ENCODE peak calls at places on chromosome 15, in five cellular contexts. B is pancreas; A is CD8-positive, alpha-beta T cell; J is prostate gland; P is mucosa of descending colon. D is an unnamed sample.

GRCh38 chr15:80203361-80203885 is 48.6 kb downstream of the CTXND1 start:
- DNase-seq in B (no peak), A (no peak), J (no peak), P (no peak), D (no peak)

GRCh38 chr15:41567261-41567660 is 8.2 kb downstream of the TYRO3 start:
- DNase-seq in B (no peak), A (no peak), J (no peak), P (no peak), D (no peak)

GRCh38 chr15:87604857-87605446 is 651.6 kb downstream of the NTRK3 start:
- DNase-seq in B (no peak), A (no peak), J (no peak), P (no peak), D (no peak)

GRCh38 chr15:70421197-70421482 is 323.4 kb upstream of the TLE3 start:
- DNase-seq in B (peak; percentile 21), A (no peak), J (peak; percentile 36), P (no peak), D (no peak)

GRCh38 chr15:84883433-84883832 is 1.0 kb upstream of the SLC28A1 start:
- DNase-seq in B (no peak), A (no peak), J (no peak), P (no peak), D (no peak)

GRCh38 chr15:84949043-84949442 is 32.6 kb upstream of the PDE8A start:
- DNase-seq in B (no peak), A (no peak), J (no peak), P (no peak), D (no peak)

GRCh38 chr15:82047493-82048446 is 2.0 kb upstream of the MEX3B start:
- DNase-seq in B (no peak), A (no peak), J (no peak), P (no peak), D (no peak)

GRCh38 chr15:41125063-41125669 is 9.1 kb upstream of the INO80 start:
- DNase-seq in B (no peak), A (no peak), J (no peak), P (no peak), D (no peak)

GRCh38 chr15:77866596-77867125 is 210.8 kb downstream of the TBC1D2B start:
- DNase-seq in B (no peak), A (no peak), J (no peak), P (no peak), D (no peak)

GRCh38 chr15:73153447-73153846 is 101.2 kb downstream of the NEO1 start:
- DNase-seq in B (no peak), A (no peak), J (no peak), P (no peak), D (no peak)
- H3K9me3 ChIP-seq in B (no peaks in the 10 kb centered on the region), A (no peaks in the 10 kb centered on the region), J (no peaks in the 10 kb centered on the region), P (peaks cover 6% of the 10 kb centered on the region), D (peaks cover 16% of the 10 kb centered on the region)

GRCh38 chr15:68957686-68958085 is 27.4 kb downstream of the SPESP1 start:
- DNase-seq in B (no peak), A (no peak), J (no peak), P (no peak), D (no peak)
- H3K9me3 ChIP-seq in B (no peaks in the 10 kb centered on the region), A (no peaks in the 10 kb centered on the region), J (no peaks in the 10 kb centered on the region), P (no peaks in the 10 kb centered on the region), D (no peaks in the 10 kb centered on the region)

GRCh38 chr15:94934440-94934839 is 703.1 kb downstream of the MCTP2 start:
- DNase-seq in B (no peak), A (no peak), J (no peak), P (no peak), D (no peak)

DNA sequence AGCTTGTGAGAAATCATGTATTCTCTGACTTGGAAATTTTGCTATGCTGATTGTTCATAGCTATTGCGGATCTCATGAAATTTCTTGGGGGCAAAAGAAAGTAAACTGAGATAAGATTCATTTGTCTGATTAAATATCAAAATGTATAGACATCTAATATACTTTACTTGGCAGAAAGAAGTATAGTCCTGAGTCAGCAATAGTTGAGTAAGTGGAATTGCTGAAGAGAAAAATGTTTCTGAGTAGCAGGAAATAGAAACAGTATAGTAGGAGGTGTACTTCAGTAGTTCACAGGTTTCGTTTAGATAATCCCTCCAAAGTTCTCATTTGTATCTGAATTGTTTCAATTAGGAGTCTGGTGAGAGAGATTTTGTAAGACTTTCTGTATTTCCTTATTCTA is 705.9 kb downstream of the MCTP2 start:
- DNase-seq in B (no peak), A (no peak), J (no peak), P (no peak), D (no peak)
- H3K9me3 ChIP-seq in B (no peaks in the 10 kb centered on the region), A (no peaks in the 10 kb centered on the region), J (no peaks in the 10 kb centered on the region), P (peaks cover 6% of the 10 kb centered on the region), D (no peaks in the 10 kb centered on the region)

DNA sequence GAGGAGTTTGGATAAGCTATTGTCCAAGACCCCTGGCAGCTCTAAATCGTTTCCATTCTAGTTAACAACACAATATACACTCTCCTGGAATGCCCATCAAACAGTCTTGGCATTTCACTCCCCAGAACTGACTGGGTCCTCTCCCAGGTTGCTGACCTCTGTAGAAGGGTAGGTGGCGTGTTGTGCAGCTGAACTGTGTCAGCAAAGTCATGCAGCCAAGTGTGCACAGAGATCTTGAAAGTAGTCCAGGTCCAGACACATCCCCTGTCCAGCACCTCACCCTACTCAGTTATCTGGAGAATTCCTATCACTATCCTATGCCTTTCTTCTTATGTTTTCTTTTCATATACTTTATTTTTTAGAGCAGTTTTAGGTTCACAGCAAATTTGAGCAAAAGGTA is 312.7 kb downstream of the GABRB3 start:
- DNase-seq in B (no peak), A (no peak), J (no peak), P (no peak), D (no peak)
- H3K9me3 ChIP-seq in B (no peaks in the 10 kb centered on the region), A (no peaks in the 10 kb centered on the region), J (no peaks in the 10 kb centered on the region), P (peaks cover 79% of the 10 kb centered on the region), D (no peaks in the 10 kb centered on the region)

DNA sequence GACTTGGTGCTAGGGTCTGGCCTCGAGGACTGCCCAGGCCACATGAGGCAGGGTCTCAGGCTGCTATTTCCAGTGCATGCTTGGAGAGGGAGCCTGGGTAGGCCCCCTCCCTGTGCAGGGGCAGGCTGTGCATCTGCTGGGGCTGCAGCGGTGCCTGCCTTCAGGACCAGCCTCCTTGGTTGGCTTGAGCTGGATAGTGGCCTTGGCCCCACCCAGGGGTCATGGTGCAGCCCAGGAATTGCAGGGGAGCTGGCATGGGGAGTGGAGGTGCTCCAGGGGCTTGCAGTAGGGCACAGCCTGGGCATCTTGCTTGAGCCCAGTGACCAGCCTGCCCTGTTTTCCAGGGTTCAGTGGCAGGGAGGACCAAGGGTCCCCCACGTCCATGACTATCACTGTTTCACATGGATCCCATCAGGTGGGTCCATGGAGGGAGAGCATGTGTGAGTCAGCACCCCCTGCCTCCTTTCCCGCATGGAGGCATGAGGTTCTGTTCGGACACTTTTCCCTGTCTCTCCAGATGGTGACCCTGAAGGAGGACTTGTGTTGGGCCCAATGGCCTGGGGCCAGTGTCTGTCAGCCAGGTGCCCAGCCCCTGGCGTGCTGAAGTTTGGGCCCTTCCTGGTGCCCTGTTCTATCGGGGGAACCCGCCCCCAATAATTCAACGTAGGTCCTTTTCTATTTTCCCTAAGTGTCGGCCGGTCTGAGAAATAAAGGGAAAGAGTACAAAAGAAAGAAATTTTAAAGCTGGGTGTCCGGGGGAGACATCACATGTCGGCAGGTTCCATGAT is 218.6 kb downstream of the SNRPN start:
- DNase-seq in B (no peak), A (peak; percentile 37), J (peak; percentile 3), P (no peak), D (no peak)
- H3K9me3 ChIP-seq in B (no peaks in the 10 kb centered on the region), A (no peaks in the 10 kb centered on the region), J (no peaks in the 10 kb centered on the region), P (peaks cover 96% of the 10 kb centered on the region), D (no peaks in the 10 kb centered on the region)

GRCh38 chr15:39009740-39010139 is 445.1 kb upstream of the RASGRP1 start:
- DNase-seq in B (no peak), A (no peak), J (no peak), P (no peak), D (no peak)
- H3K9me3 ChIP-seq in B (no peaks in the 10 kb centered on the region), A (peaks cover 5% of the 10 kb centered on the region), J (no peaks in the 10 kb centered on the region), P (peaks cover 13% of the 10 kb centered on the region), D (no peaks in the 10 kb centered on the region)

GRCh38 chr15:45027220-45027619 is 4.2 kb downstream of the SORD start:
- DNase-seq in B (no peak), A (no peak), J (no peak), P (no peak), D (no peak)
- H3K9me3 ChIP-seq in B (no peaks in the 10 kb centered on the region), A (no peaks in the 10 kb centered on the region), J (no peaks in the 10 kb centered on the region), P (no peaks in the 10 kb centered on the region), D (no peaks in the 10 kb centered on the region)